ENCODE peak calls at places on chromosome 7, in ten cellular contexts. Y, C, D, S, Q, Z, U, H, M and V are unnamed samples.

GRCh38 chr7:50531401-50531906 is 33.8 kb downstream of the DDC start:
- DNase-seq in U (peak; percentile 73), Z (no peak), Y (no peak), D (no peak), S (peak; percentile 67), C (peak; percentile 87), Q (peak; percentile 50), H (no peak), M (no peak), V (no peak)

GRCh38 chr7:134768243-134768642 is 11.2 kb upstream of the CALD1 start:
- DNase-seq in C (no peak), H (no peak), U (no peak), Z (no peak), D (no peak), Q (no peak), M (no peak), S (no peak), Y (no peak), V (no peak)

GRCh38 chr7:69880848-69881247 is 282.6 kb downstream of the AUTS2 start:
- DNase-seq in H (no peak), S (no peak), Q (no peak), C (peak; percentile 24), Z (no peak), M (no peak), Y (no peak), U (no peak), D (no peak), V (no peak)

GRCh38 chr7:137298464-137298794 is 45.1 kb downstream of the PTN start:
- DNase-seq in C (no peak), Y (no peak), S (no peak), U (no peak), Q (no peak), D (no peak), Z (no peak), M (no peak), H (no peak), V (no peak)

GRCh38 chr7:152674860-152675760 is 831 bp downstream of the XRCC2 start:
- DNase-seq in Q (no peak), D (no peak), C (peak; percentile 78), U (no peak), H (no peak), Y (peak; percentile 41), M (no peak), Z (no peak), S (no peak), V (no peak)

GRCh38 chr7:64045301-64046040 is at the start of gene ZNF727:
- DNase-seq in Y (no peak), D (no peak), H (no peak), Z (peak; percentile 74), C (peak; percentile 67), M (peak; percentile 12), Q (no peak), S (no peak), U (no peak), V (no peak)

GRCh38 chr7:20270371-20270770 is 53.2 kb upstream of the MACC1 start:
- DNase-seq in H (no peak), S (no peak), C (no peak), U (no peak), D (no peak), Q (no peak), Y (no peak), M (no peak), Z (no peak), V (no peak)

GRCh38 chr7:105496501-105496900 is 25.6 kb downstream of the PUS7 start:
- DNase-seq in Z (no peak), S (no peak), H (no peak), Q (no peak), M (no peak), U (no peak), C (no peak), Y (no peak), D (no peak), V (no peak)

GRCh38 chr7:92781117-92781720 is 55.2 kb downstream of the CDK6 start:
- DNase-seq in C (peak; percentile 54), D (no peak), H (no peak), S (no peak), U (no peak), Q (no peak), Z (no peak), M (no peak), Y (peak; percentile 73), V (no peak)

GRCh38 chr7:38141187-38141586 is 36.9 kb upstream of the STARD3NL start:
- DNase-seq in Z (no peak), H (no peak), C (no peak), D (no peak), U (no peak), Q (no peak), M (no peak), S (no peak), Y (no peak), V (no peak)

GRCh38 chr7:151388430-151388829 is 21.4 kb downstream of the WDR86 start:
- DNase-seq in C (no peak), Y (no peak), Q (no peak), S (no peak), U (no peak), H (no peak), Z (peak; percentile 62), M (no peak), D (no peak), V (no peak)

GRCh38 chr7:121081327-121081936 is 92.9 kb downstream of the CPED1 start:
- DNase-seq in S (peak; percentile 42), M (no peak), C (peak; percentile 45), H (no peak), U (peak; percentile 44), Z (no peak), D (no peak), Y (peak; percentile 2), Q (no peak), V (no peak)

GRCh38 chr7:23242321-23242720 is 4.3 kb upstream of the GPNMB start:
- DNase-seq in M (no peak), C (no peak), Q (no peak), D (no peak), Y (peak; percentile 37), U (no peak), Z (no peak), H (no peak), S (no peak), V (no peak)
- TF ChIP-seq POLR2AphosphoS5 in M (no peak), C (no peak), Q (no peak), D (no peak), Y (no peak), U (no peak), Z (no peak), H (no peak), S (no peak), V (no peak)

GRCh38 chr7:158832994-158833393 is 3.7 kb upstream of the ESYT2 start:
- DNase-seq in S (no peak), H (no peak), Y (no peak), Z (no peak), D (no peak), Q (no peak), U (no peak), C (no peak), M (no peak), V (no peak)
- TF ChIP-seq POLR2AphosphoS5 in S (no peak), H (no peak), Y (no peak), Z (no peak), D (no peak), Q (no peak), U (no peak), C (no peak), M (no peak), V (no peak)

DNA sequence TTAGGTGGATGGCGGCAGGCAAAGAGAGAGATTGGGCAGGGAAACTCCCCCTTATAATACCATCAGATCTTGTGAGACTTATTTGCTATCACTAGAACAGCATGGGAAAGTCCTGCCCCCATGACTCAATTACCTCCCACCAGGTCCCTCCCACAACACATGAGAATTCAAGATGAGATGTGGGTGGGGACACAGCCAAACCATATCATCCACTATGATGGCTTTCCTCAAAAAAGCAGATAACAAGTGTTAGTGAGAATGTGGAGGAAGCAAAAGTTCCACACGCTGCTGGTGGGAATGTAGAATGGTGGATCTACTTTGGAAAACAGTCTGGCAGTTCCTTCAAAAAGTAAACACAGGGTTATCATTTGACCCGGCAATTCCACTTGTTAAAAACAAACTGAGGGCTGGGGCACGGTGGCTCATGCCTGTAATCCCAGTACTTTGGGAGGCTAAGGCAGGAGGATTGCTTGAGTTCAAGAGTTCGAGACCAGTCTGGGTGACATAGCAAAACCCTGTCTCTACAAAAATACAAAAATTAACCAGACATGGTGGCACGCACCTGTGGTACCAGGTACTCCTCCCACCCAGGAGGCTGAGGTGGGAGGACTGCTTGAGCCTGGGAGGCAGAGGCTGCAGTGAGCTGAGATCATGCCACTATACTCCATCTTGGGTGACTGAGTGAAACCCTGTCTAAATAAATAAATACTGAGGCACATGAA is 161.4 kb upstream of the EEPD1 start:
- DNase-seq in U (no peak), H (no peak), D (no peak), C (no peak), Q (no peak), Y (no peak), S (no peak), M (no peak), Z (no peak), V (no peak)
- TF ChIP-seq POLR2AphosphoS5 in U (no peak), H (no peak), D (no peak), C (no peak), Q (no peak), Y (no peak), S (no peak), M (no peak), Z (no peak), V (no peak)

GRCh38 chr7:108650487-108650886 is 80.8 kb downstream of the DNAJB9 start:
- DNase-seq in S (no peak), Q (no peak), Y (no peak), C (no peak), D (no peak), U (no peak), H (no peak), M (no peak), Z (no peak), V (no peak)
- TF ChIP-seq POLR2AphosphoS5 in S (no peak), Q (no peak), Y (no peak), C (no peak), D (no peak), U (no peak), H (no peak), M (no peak), Z (no peak), V (no peak)

GRCh38 chr7:131931368-131931767 is 374.9 kb upstream of the PODXL start:
- DNase-seq in S (no peak), D (no peak), Y (no peak), Q (no peak), U (no peak), C (no peak), H (no peak), M (no peak), Z (no peak), V (no peak)
- TF ChIP-seq POLR2AphosphoS5 in S (no peak), D (no peak), Y (no peak), Q (no peak), U (no peak), C (no peak), H (no peak), M (no peak), Z (no peak), V (no peak)